ENCODE peak calls at places on chromosomes 12 and 14, in five cellular contexts. E is NCI-H774, U is fibroblast of the aortic adventitia, I is frontal cortex, P is astrocyte of the hippocampus. G is an unnamed sample.

GRCh38 chr14:70416322-70416716 is 571 bp downstream of the SYNJ2BP start:
- DNase-seq in U (peak), E (no peak), P (peak), I (no peak), G (no peak)

GRCh38 chr12:27185234-27186045 is 58.6 kb upstream of the STK38L start:
- DNase-seq in P (peak), I (no peak), U (peak), E (no peak), G (no peak)

GRCh38 chr12:131808744-131809371 is 19.3 kb upstream of the MMP17 start:
- DNase-seq in U (no peak), E (no peak), I (no peak), P (no peak), G (no peak)

GRCh38 chr14:88380405-88380804 is 5.1 kb upstream of the SPATA7 start:
- DNase-seq in E (no peak), P (peak), I (peak), U (peak), G (no peak)

GRCh38 chr12:54300732-54301427 is at the start of gene NFE2:
- DNase-seq in P (peak), U (peak), E (no peak), I (peak), G (peak)

GRCh38 chr12:68565391-68565903 is 45.3 kb upstream of the RAP1B start:
- DNase-seq in U (peak), I (no peak), E (no peak), P (peak), G (no peak)

GRCh38 chr12:79566452-79566851 is 124.3 kb downstream of the PAWR start:
- DNase-seq in E (no peak), U (no peak), P (peak), I (no peak), G (no peak)

GRCh38 chr14:38662781-38663180 is 406.9 kb upstream of the CLEC14A start:
- DNase-seq in P (no peak), U (no peak), E (peak), I (no peak), G (no peak)

GRCh38 chr12:2373307-2373706 is 320.5 kb downstream of the CACNA1C start:
- DNase-seq in E (no peak), I (no peak), P (no peak), U (no peak), G (peak)

GRCh38 chr14:69268223-69268622 is 8.3 kb downstream of the GALNT16 start:
- DNase-seq in U (peak), P (no peak), E (no peak), I (no peak), G (no peak)

GRCh38 chr12:59737725-59738463 is 142.1 kb downstream of the SLC16A7 start:
- DNase-seq in U (peak), E (no peak), P (no peak), I (no peak), G (no peak)

GRCh38 chr14:51342226-51342625 is 102.2 kb downstream of the TMX1 start:
- DNase-seq in P (no peak), U (peak), I (no peak), E (peak), G (no peak)

GRCh38 chr14:101821528-101821927 is 60.0 kb downstream of the PPP2R5C start:
- DNase-seq in I (no peak), E (no peak), U (no peak), P (no peak), G (no peak)

GRCh38 chr12:124097681-124098080 is 124.7 kb downstream of the ZNF664 start:
- DNase-seq in U (peak), I (no peak), P (no peak), E (no peak), G (no peak)

GRCh38 chr12:44462729-44463128 is 413.4 kb downstream of the NELL2 start:
- DNase-seq in U (no peak), E (no peak), P (no peak), I (no peak), G (no peak)

GRCh38 chr12:107126688-107127481 is 33.5 kb upstream of the CRY1 start:
- DNase-seq in E (peak), U (peak), I (no peak), P (peak), G (no peak)

GRCh38 chr12:56590237-56590830 is 39.8 kb downstream of the BAZ2A start:
- DNase-seq in I (no peak), P (peak), U (no peak), E (no peak), G (no peak)

GRCh38 chr12:79006306-79006705 is 141.7 kb downstream of the SYT1 start:
- DNase-seq in U (peak), P (no peak), E (no peak), I (no peak), G (no peak)

GRCh38 chr14:76432967-76433752 is 57.2 kb downstream of the ESRRB start:
- DNase-seq in E (no peak), I (no peak), P (no peak), U (no peak), G (no peak)

GRCh38 chr12:57086951-57087688 is 1.8 kb upstream of the NAB2 start:
- DNase-seq in I (peak), P (peak), E (peak), U (peak), G (peak)

GRCh38 chr12:124322271-124322998 is 27.5 kb downstream of the RFLNA start:
- DNase-seq in I (no peak), U (peak), E (no peak), P (no peak), G (no peak)

GRCh38 chr12:12718853-12719252 is 1.7 kb downstream of the CDKN1B start:
- DNase-seq in I (no peak), P (peak), U (peak), E (no peak), G (no peak)

GRCh38 chr12:124927325-124928094 is 13.1 kb upstream of the UBC start:
- DNase-seq in I (peak), U (peak), E (no peak), P (peak), G (peak)

GRCh38 chr14:88551094-88551870 is 3.5 kb downstream of the PTPN21 start:
- DNase-seq in P (peak), E (no peak), I (peak), U (peak), G (peak)